ENCODE peak calls at places on chromosomes 12 and 14, in nine cellular contexts. I, T, E, Y, V, C, F, D and M are unnamed samples.

GRCh38 chr12:78726854-78727253 is 137.7 kb upstream of the SYT1 start:
- DNase-seq in F (no peak), Y (no peak), V (no peak), I (no peak), D (no peak), T (no peak), E (no peak), C (no peak), M (no peak)

GRCh38 chr14:81276699-81277069 is 55.9 kb upstream of the GTF2A1 start:
- DNase-seq in F (no peak), Y (no peak), V (no peak), T (no peak), D (no peak), C (no peak), I (no peak), E (no peak), M (no peak)

GRCh38 chr12:132445884-132446471 is 44.0 kb upstream of the FBRSL1 start:
- DNase-seq in V (peak; percentile 70), Y (no peak), F (peak; percentile 11), D (peak; percentile 87), I (peak; percentile 79), E (no peak), T (peak; percentile 45), C (peak; percentile 48), M (peak; percentile 84)

GRCh38 chr12:88924162-88924561 is 343.9 kb upstream of the KITLG start:
- DNase-seq in F (no peak), E (no peak), Y (no peak), V (no peak), I (peak; percentile 13), D (no peak), T (no peak), C (no peak), M (no peak)

GRCh38 chr12:2856051-2856450 is 788 bp downstream of the TEX52 start:
- DNase-seq in D (no peak), C (no peak), Y (no peak), E (no peak), I (no peak), V (no peak), T (no peak), F (no peak), M (no peak)

GRCh38 chr14:67735361-67735921 is 33.8 kb downstream of the RDH12 start:
- DNase-seq in T (no peak), V (no peak), E (no peak), C (no peak), I (no peak), F (no peak), D (no peak), Y (peak; percentile 17), M (no peak)

GRCh38 chr12:124816295-124816854 is 47.3 kb downstream of the SCARB1 start:
- DNase-seq in E (no peak), V (no peak), F (no peak), Y (no peak), T (no peak), C (no peak), I (no peak), D (no peak), M (no peak)

GRCh38 chr14:95117937-95118726 is 39.2 kb downstream of the DICER1 start:
- DNase-seq in F (no peak), I (no peak), T (no peak), V (peak; percentile 8), E (no peak), D (no peak), Y (no peak), C (no peak), M (no peak)

GRCh38 chr12:77160931-77161330 is 95.6 kb upstream of the E2F7 start:
- DNase-seq in T (peak; percentile 7), I (no peak), D (no peak), V (no peak), E (no peak), F (no peak), Y (no peak), C (no peak), M (no peak)

GRCh38 chr12:110585231-110585799 is 2.2 kb upstream of the PPTC7 start:
- DNase-seq in V (peak; percentile 32), F (no peak), T (peak; percentile 17), D (peak; percentile 51), I (no peak), C (no peak), E (no peak), Y (peak; percentile 31), M (peak; percentile 26)

GRCh38 chr14:85534435-85534834 is 4.5 kb downstream of the FLRT2 start:
- DNase-seq in F (no peak), Y (no peak), V (peak; percentile 24), E (no peak), D (peak; percentile 62), T (no peak), C (peak; percentile 30), I (peak; percentile 27), M (peak; percentile 30)
- H3K4me3 ChIP-seq in F (peak overlapping the region; percentile 96), Y (peak overlapping the region; percentile 55), V (peak overlapping the region; percentile 67), E (peak overlapping the region; percentile 73), D (peak overlapping the region; percentile 94), T (peak overlapping the region; percentile 65), C (peak overlapping the region; percentile 82), I (peak overlapping the region; percentile 83), M (peak overlapping the region; percentile 87)

GRCh38 chr12:49295087-49296001 is at the start of gene PRPH:
- DNase-seq in T (no peak), E (no peak), I (no peak), Y (no peak), D (peak; percentile 86), C (peak; percentile 76), F (no peak), V (no peak), M (no peak)
- TF ChIP-seq CTCF in T (no peak), E (no peak), I (no peak), Y (no peak), D (peak; percentile 40), C (no peak), F (no peak), V (no peak), M (no peak)

GRCh38 chr12:1532796-1533195 is 61.6 kb downstream of the FBXL14 start:
- DNase-seq in Y (no peak), C (no peak), F (no peak), E (no peak), I (no peak), V (no peak), D (peak; percentile 36), T (peak; percentile 37), M (no peak)
- H3K4me3 ChIP-seq in Y (no peak overlapping the region), C (no peak overlapping the region), F (no peak overlapping the region), E (peak overlapping the region; percentile 55), I (peak overlapping the region; percentile 69), V (no peak overlapping the region), D (no peak overlapping the region), T (peak overlapping the region; percentile 58), M (no peak overlapping the region)

GRCh38 chr12:71546322-71546861 is 106.8 kb downstream of the LGR5 start:
- DNase-seq in I (peak; percentile 8), D (no peak), C (no peak), F (no peak), E (no peak), V (no peak), T (no peak), Y (no peak), M (no peak)

GRCh38 chr12:71556471-71556870 is 107.2 kb downstream of the ZFC3H1 start:
- DNase-seq in D (no peak), F (no peak), V (no peak), I (no peak), E (no peak), T (no peak), Y (no peak), C (no peak), M (no peak)

GRCh38 chr12:71548906-71549305 is 109.3 kb downstream of the LGR5 start:
- DNase-seq in T (no peak), V (no peak), I (no peak), F (no peak), E (no peak), Y (no peak), C (no peak), D (no peak), M (no peak)

GRCh38 chr12:71552728-71553501 is 110.7 kb downstream of the ZFC3H1 start:
- DNase-seq in Y (no peak), F (no peak), C (no peak), I (no peak), V (no peak), E (no peak), D (no peak), T (no peak), M (no peak)

GRCh38 chr12:71551529-71551928 is 111.9 kb downstream of the LGR5 start:
- DNase-seq in T (peak; percentile 20), E (peak; percentile 9), V (peak; percentile 15), C (no peak), F (peak; percentile 20), I (peak; percentile 40), D (no peak), Y (no peak), M (peak; percentile 31)
- TF ChIP-seq CTCF in T (peak; percentile 43), E (peak; percentile 56), V (peak; percentile 53), C (peak; percentile 12), F (peak; percentile 55), I (peak; percentile 35), D (peak; percentile 63), Y (no peak), M (peak; percentile 39)

GRCh38 chr14:49769581-49770211 is 1.7 kb downstream of the KLHDC2 start:
- DNase-seq in T (no peak), V (no peak), Y (no peak), C (no peak), I (no peak), E (no peak), D (no peak), F (no peak), M (peak; percentile 12)

GRCh38 chr14:49768301-49769121 is 558 bp downstream of the KLHDC2 start:
- DNase-seq in D (peak; percentile 82), C (peak; percentile 85), I (peak; percentile 73), V (peak; percentile 66), Y (peak; percentile 59), T (peak; percentile 54), E (no peak), F (no peak), M (peak; percentile 68)

GRCh38 chr14:49769171-49769570 is 1.2 kb downstream of the KLHDC2 start:
- DNase-seq in C (no peak), D (no peak), V (peak; percentile 52), E (no peak), T (peak; percentile 60), F (no peak), Y (no peak), I (peak; percentile 70), M (peak; percentile 87)

GRCh38 chr14:49767473-49768300 is at the start of gene KLHDC2:
- DNase-seq in E (peak; percentile 62), V (peak; percentile 88), D (peak; percentile 95), F (peak; percentile 58), C (peak; percentile 95), I (peak; percentile 88), Y (peak; percentile 92), T (peak; percentile 93), M (peak; percentile 91)

GRCh38 chr14:49770212-49770817 is 2.4 kb downstream of the KLHDC2 start:
- DNase-seq in E (no peak), V (peak; percentile 5), I (peak; percentile 41), F (no peak), C (no peak), D (no peak), T (peak; percentile 47), Y (peak; percentile 61), M (peak; percentile 95)
- H3K4me3 ChIP-seq in E (peak overlapping the region; percentile 0), V (no peak overlapping the region), I (no peak overlapping the region), F (no peak overlapping the region), C (peak overlapping the region; percentile 96), D (peak overlapping the region; percentile 98), T (no peak overlapping the region), Y (no peak overlapping the region), M (peak overlapping the region; percentile 87)